ENCODE peak calls at places on chromosomes 5 and 9, in ten cellular contexts. Z is LNCaP clone FGC, X is cardiac muscle cell, N is spleen, Q is fibroblast of mammary gland, B is thyroid gland, R is heart left ventricle, D is coronary artery, O is neuronal stem cell, C is aorta. S is an unnamed sample.

GRCh38 chr5:4413996-4414395 is 726.1 kb upstream of the ADAMTS16 start:
- DNase-seq in B (no peak), R (no peak), Z (no peak), C (no peak), O (no peak), Q (no peak), D (no peak), X (no peak), N (no peak), S (no peak)

GRCh38 chr9:80242022-80242421 is 670.3 kb downstream of the TLE4 start:
- DNase-seq in D (no peak), R (no peak), N (no peak), Z (no peak), X (no peak), B (no peak), C (no peak), Q (no peak), O (no peak), S (no peak)

GRCh38 chr5:73266309-73266708 is 93.3 kb downstream of the TMEM174 start:
- DNase-seq in B (no peak), C (no peak), O (no peak), N (no peak), D (no peak), X (no peak), Q (no peak), R (no peak), Z (no peak), S (no peak)

GRCh38 chr5:91499943-91500531 is 116.9 kb upstream of the ARRDC3 start:
- DNase-seq in Z (no peak), C (no peak), Q (peak), D (no peak), B (no peak), N (no peak), X (peak), R (no peak), O (peak), S (peak)

GRCh38 chr9:109880276-109881169 is 100.5 kb downstream of the PALM2AKAP2 start:
- DNase-seq in O (peak), R (no peak), X (peak), D (no peak), Z (no peak), C (no peak), B (no peak), Q (peak), N (no peak), S (no peak)

GRCh38 chr9:112029921-112030444 is 133.4 kb downstream of the UGCG start:
- DNase-seq in N (no peak), Q (peak), O (no peak), D (no peak), C (no peak), B (no peak), R (no peak), X (no peak), Z (no peak), S (no peak)

GRCh38 chr9:99506781-99507305 is 284.8 kb downstream of the SEC61B start:
- DNase-seq in C (no peak), Z (no peak), R (no peak), N (no peak), Q (no peak), D (no peak), X (no peak), O (no peak), B (no peak), S (no peak)

GRCh38 chr5:152514827-152515397 is 109.8 kb upstream of the NMUR2 start:
- DNase-seq in N (no peak), Q (peak), R (no peak), O (no peak), D (no peak), Z (no peak), X (peak), C (no peak), B (no peak), S (no peak)

GRCh38 chr9:81874926-81875325 is 53.3 kb upstream of the SPATA31D4 start:
- DNase-seq in Z (peak), Q (peak), R (peak), O (no peak), N (no peak), D (no peak), C (no peak), X (peak), B (no peak), S (peak)

GRCh38 chr5:73812962-73813588 is 187.1 kb downstream of the ARHGEF28 start:
- DNase-seq in N (no peak), O (no peak), X (no peak), C (no peak), Q (no peak), R (no peak), D (no peak), B (peak), Z (no peak), S (no peak)

GRCh38 chr9:32431940-32432555 is 47.6 kb downstream of the ACO1 start:
- DNase-seq in C (no peak), Q (peak), X (peak), O (peak), Z (no peak), B (peak), N (peak), R (peak), D (no peak), S (no peak)

GRCh38 chr9:93134018-93134739 is at the start of gene NINJ1:
- DNase-seq in N (peak), D (no peak), O (peak), Q (peak), C (peak), B (peak), Z (no peak), X (peak), R (peak), S (no peak)

GRCh38 chr5:40442346-40442745 is 237.4 kb upstream of the PTGER4 start:
- DNase-seq in C (no peak), R (no peak), Q (peak), N (no peak), Z (no peak), O (no peak), B (no peak), X (no peak), D (no peak), S (peak)

GRCh38 chr5:172410160-172410559 is 44.2 kb downstream of the SH3PXD2B start:
- DNase-seq in C (no peak), X (peak), N (no peak), R (no peak), Z (no peak), O (no peak), B (no peak), Q (peak), D (no peak), S (peak)

GRCh38 chr9:137828527-137829259 is 48.9 kb upstream of the CACNA1B start:
- DNase-seq in O (peak), D (no peak), C (no peak), R (no peak), Z (no peak), X (peak), Q (peak), N (no peak), B (peak), S (no peak)

GRCh38 chr5:37771731-37772130 is 68.1 kb downstream of the GDNF start:
- DNase-seq in R (no peak), N (no peak), D (no peak), Z (no peak), Q (peak), C (no peak), X (peak), O (no peak), B (no peak), S (peak)

GRCh38 chr9:77215874-77216273 is 38.5 kb downstream of the VPS13A start:
- DNase-seq in X (peak), R (no peak), O (no peak), Z (no peak), Q (peak), D (no peak), C (no peak), B (no peak), N (no peak), S (no peak)

GRCh38 chr5:39867923-39868322 is 443.1 kb upstream of the DAB2 start:
- DNase-seq in O (no peak), C (no peak), N (no peak), R (no peak), D (no peak), Q (no peak), X (no peak), Z (no peak), B (no peak), S (no peak)

GRCh38 chr5:43019615-43020293 is 20.4 kb downstream of the ANXA2R start:
- DNase-seq in Q (peak), B (peak), C (no peak), N (peak), O (no peak), D (no peak), Z (no peak), R (peak), X (peak), S (no peak)

GRCh38 chr5:45695680-45696093 is 493 bp downstream of the HCN1 start:
- DNase-seq in B (no peak), R (no peak), Z (no peak), Q (no peak), C (peak), O (no peak), X (no peak), D (no peak), N (no peak), S (no peak)

GRCh38 chr5:176525677-176526076 is 11.5 kb downstream of the RNF44 start:
- DNase-seq in Q (no peak), O (no peak), B (no peak), C (no peak), R (no peak), D (no peak), Z (no peak), N (no peak), X (no peak), S (no peak)

GRCh38 chr5:176536132-176536901 is 885 bp downstream of the RNF44 start:
- DNase-seq in Z (no peak), X (peak), R (peak), O (peak), N (peak), B (peak), Q (peak), C (peak), D (no peak), S (no peak)

GRCh38 chr5:119389288-119390065 is 33.7 kb downstream of the TNFAIP8 start:
- DNase-seq in X (no peak), R (no peak), Z (no peak), D (no peak), N (no peak), B (peak), O (no peak), Q (peak), C (no peak), S (no peak)

GRCh38 chr9:77651203-77651602 is 3.1 kb upstream of the GNA14 start:
- DNase-seq in C (no peak), Q (no peak), O (no peak), R (no peak), Z (no peak), B (no peak), N (no peak), D (no peak), X (no peak), S (no peak)

GRCh38 chr5:147509041-147509709 is 693 bp downstream of the DPYSL3 start:
- DNase-seq in Z (no peak), X (peak), N (peak), Q (peak), O (peak), B (peak), C (peak), R (peak), D (peak), S (no peak)

GRCh38 chr5:132265336-132266030 is 8.0 kb downstream of the PDLIM4 start:
- DNase-seq in D (peak), B (peak), R (peak), N (peak), Q (peak), O (no peak), X (peak), Z (peak), C (peak), S (peak)

GRCh38 chr5:149421372-149421685 is 42.2 kb upstream of the IL17B start:
- DNase-seq in Z (no peak), B (no peak), N (no peak), O (no peak), X (no peak), R (no peak), Q (no peak), C (no peak), D (no peak), S (no peak)
- H3K4me3 ChIP-seq in Z (no peak), B (no peak), N (no peak), O (no peak), X (no peak), R (no peak), Q (no peak), C (no peak), D (peak), S (no peak)

GRCh38 chr5:149810856-149811255 is 80.7 kb downstream of the PPARGC1B start:
- DNase-seq in N (peak), D (no peak), X (peak), O (no peak), B (no peak), R (no peak), Z (no peak), C (peak), Q (no peak), S (no peak)

GRCh38 chr5:149808264-149808982 is 78.3 kb downstream of the PPARGC1B start:
- DNase-seq in B (no peak), X (peak), D (no peak), Z (no peak), C (peak), R (no peak), O (no peak), N (peak), Q (no peak), S (no peak)

GRCh38 chr5:149809919-149810691 is 80.0 kb downstream of the PPARGC1B start:
- DNase-seq in O (no peak), X (no peak), Q (no peak), D (no peak), C (peak), Z (no peak), N (peak), R (no peak), B (no peak), S (no peak)

GRCh38 chr5:149804478-149805450 is 74.7 kb downstream of the PPARGC1B start:
- DNase-seq in D (no peak), X (no peak), Z (no peak), O (no peak), B (no peak), Q (no peak), R (no peak), N (no peak), C (no peak), S (no peak)

GRCh38 chr5:149807614-149808013 is 77.5 kb downstream of the PPARGC1B start:
- DNase-seq in Q (no peak), Z (no peak), X (no peak), C (no peak), O (no peak), R (no peak), D (no peak), B (no peak), N (peak), S (no peak)
- H3K4me3 ChIP-seq in Q (no peak), Z (no peak), X (no peak), C (no peak), O (no peak), R (no peak), D (no peak), B (no peak), N (no peak), S (no peak)

DNA sequence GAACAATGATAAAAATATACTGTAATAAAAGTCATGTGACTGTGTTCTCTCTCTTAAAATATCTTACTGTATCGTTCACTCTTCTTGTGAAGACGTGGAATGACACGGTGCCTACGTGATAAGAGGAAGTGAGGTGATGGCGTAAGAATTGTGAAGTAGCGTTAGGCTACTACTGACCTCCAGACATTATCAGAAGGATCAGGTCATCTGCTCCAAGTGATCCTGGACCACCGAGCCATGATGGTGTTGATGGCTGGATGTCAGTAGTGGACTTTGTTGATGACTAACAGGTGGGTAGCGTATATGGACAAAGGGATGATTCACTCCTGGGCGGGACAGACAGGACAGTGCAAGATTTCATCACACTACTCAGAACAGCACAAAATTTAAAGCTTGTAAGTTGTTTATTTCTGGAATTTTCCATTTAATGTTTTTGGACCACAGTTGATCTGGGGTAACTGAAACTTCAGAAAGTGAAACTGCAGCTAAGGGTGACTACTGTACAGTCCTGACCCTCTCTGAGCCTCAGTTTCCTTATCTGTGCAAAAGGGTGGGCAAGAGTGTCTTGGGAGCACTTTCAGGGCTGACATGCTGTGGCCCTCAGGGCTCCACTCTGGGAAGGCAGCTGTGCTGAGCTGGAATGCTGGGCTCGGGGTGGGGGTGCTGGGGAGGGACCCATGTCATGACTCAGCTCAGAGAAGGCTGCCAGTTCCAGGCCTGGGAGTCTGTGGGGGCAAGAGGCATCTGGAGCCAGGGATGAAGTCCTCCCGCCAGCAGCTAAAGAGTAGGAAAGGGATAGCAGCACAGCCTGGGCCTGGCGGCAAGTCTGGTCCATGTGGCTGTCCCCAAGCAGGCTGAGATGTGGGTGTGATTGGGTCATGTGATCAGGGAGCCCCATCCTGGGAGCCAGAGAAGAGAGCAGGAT is 12.6 kb downstream of the PDGFRB start:
- DNase-seq in C (peak), Q (peak), O (no peak), N (no peak), R (peak), B (peak), Z (no peak), D (peak), X (peak), S (peak)
- H3K4me3 ChIP-seq in C (no peak), Q (peak), O (no peak), N (no peak), R (peak), B (no peak), Z (no peak), D (peak), X (no peak), S (peak)

DNA sequence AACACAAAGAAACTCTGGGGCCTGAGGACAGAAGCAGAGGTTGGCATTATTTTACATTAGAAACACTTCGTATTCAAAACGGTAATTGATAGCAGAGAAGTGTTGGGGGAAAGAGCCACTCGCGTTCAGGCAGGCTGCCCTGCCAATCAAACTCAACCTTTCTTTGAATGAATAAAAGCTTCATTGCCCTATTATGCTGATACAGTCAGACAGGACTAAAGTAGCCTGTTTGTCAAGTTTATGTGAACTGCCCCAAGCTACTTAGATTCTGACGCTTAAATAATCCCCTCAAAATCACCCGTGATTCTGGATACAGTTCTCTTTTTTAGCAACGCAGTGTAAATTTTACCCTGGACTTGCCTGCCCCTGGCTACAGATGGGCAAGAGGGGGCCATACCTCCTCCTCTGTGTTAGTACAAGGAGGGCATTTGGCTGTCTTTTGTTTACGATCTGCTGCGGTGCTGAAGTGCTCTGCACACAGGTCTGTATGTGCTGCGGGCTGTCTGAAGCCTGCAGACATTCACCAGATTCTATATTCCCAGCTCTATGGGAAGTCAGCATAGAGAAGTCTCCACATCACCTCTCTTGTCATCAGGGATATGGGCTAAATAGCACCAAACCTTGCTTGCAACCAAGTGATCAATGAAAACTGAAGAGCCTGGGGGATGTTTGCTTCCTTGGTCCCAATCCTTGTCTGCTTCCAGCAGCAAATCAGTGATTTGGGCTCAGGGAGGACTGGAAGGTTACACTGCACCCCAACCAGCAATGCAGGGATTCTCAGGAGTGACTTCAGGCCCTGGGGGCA is 218.4 kb downstream of the EBF1 start:
- DNase-seq in O (no peak), X (no peak), B (no peak), Z (no peak), Q (no peak), N (no peak), D (no peak), C (no peak), R (no peak), S (no peak)
- H3K4me3 ChIP-seq in O (no peak), X (no peak), B (no peak), Z (no peak), Q (no peak), N (no peak), D (no peak), C (no peak), R (no peak), S (no peak)

GRCh38 chr5:141319202-141319601 is 1.4 kb downstream of the TAF7 start:
- DNase-seq in Q (no peak), X (no peak), R (no peak), D (no peak), C (no peak), Z (no peak), O (no peak), N (no peak), B (no peak), S (no peak)
- H3K4me3 ChIP-seq in Q (no peak), X (peak), R (peak), D (peak), C (no peak), Z (peak), O (no peak), N (no peak), B (no peak), S (no peak)

GRCh38 chr5:88808153-88808552 is 74.8 kb downstream of the MEF2C start:
- DNase-seq in C (no peak), X (no peak), B (no peak), O (no peak), D (no peak), N (no peak), Z (no peak), Q (no peak), R (no peak), S (no peak)

GRCh38 chr5:88804444-88804843 is 78.5 kb downstream of the MEF2C start:
- DNase-seq in R (no peak), B (no peak), D (no peak), Z (no peak), Q (no peak), N (peak), X (no peak), C (no peak), O (no peak), S (no peak)

GRCh38 chr5:88805151-88805784 is 77.7 kb downstream of the MEF2C start:
- DNase-seq in B (no peak), R (no peak), Z (no peak), N (no peak), D (no peak), C (no peak), X (no peak), O (no peak), Q (no peak), S (no peak)

GRCh38 chr5:88806338-88806737 is 76.6 kb downstream of the MEF2C start:
- DNase-seq in Q (no peak), N (no peak), Z (no peak), C (no peak), D (no peak), B (no peak), X (no peak), R (no peak), O (no peak), S (no peak)

DNA sequence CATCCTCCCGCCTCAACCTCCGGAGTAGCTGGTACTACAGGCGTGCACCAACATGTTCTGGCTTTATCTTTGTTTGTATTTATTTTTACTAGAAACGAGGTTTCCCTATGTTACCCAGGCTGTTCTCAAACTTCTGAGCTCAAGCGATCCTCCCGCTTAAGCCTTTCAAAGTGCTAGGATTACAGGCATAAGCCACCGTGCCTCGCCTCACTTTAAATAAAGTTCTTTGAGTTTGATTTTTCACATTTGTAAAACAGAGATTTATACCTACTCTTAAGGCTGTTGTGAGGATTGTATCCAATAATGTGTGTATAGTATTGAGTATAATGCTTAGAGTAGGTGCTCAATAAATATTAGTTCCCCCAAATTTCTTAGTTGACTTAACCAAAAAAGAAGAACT is 75.7 kb downstream of the MEF2C start:
- DNase-seq in B (no peak), N (no peak), O (no peak), D (no peak), C (no peak), Q (no peak), R (no peak), Z (no peak), X (no peak), S (no peak)
- H3K4me3 ChIP-seq in B (no peak), N (no peak), O (no peak), D (no peak), C (no peak), Q (no peak), R (no peak), Z (no peak), X (no peak), S (no peak)

GRCh38 chr9:124197177-124198095 is 60.3 kb upstream of the NEK6 start:
- DNase-seq in X (no peak), B (no peak), C (no peak), Z (no peak), R (peak), N (peak), D (peak), Q (no peak), O (no peak), S (no peak)
- H3K4me3 ChIP-seq in X (no peak), B (no peak), C (no peak), Z (no peak), R (no peak), N (no peak), D (no peak), Q (no peak), O (peak), S (no peak)